ENCODE peak calls at places on chromosomes 7 and 10, in four cellular contexts. V is mesenchymal stem cell, H is trophoblast cell, K is H1. P is an unnamed sample.

GRCh38 chr7:138849701-138850100 is 51.7 kb upstream of the ATP6V0A4 start:
- DNase-seq in V (no peak), H (no peak), K (no peak), P (no peak)

GRCh38 chr7:101696-102376 is 90.5 kb upstream of the FAM20C start:
- DNase-seq in V (peak), H (peak), K (no peak), P (peak)

GRCh38 chr10:106189254-106189653 is 975.3 kb downstream of the SORCS1 start:
- DNase-seq in V (peak), H (no peak), K (peak), P (peak)

GRCh38 chr7:142356166-142356565 is 98.3 kb upstream of the PRSS58 start:
- DNase-seq in V (no peak), H (no peak), K (no peak), P (no peak)

GRCh38 chr7:42272793-42273665 is 36.0 kb upstream of the GLI3 start:
- DNase-seq in V (peak), H (peak), K (no peak), P (peak)

GRCh38 chr7:140924019-140924820 is 509 bp downstream of the BRAF start:
- DNase-seq in V (peak), H (peak), K (peak), P (peak)

GRCh38 chr10:1056326-1057105 is at the start of gene WDR37:
- DNase-seq in V (peak), H (peak), K (peak), P (peak)

GRCh38 chr10:102237711-102238252 is 3.5 kb downstream of the PITX3 start:
- DNase-seq in V (no peak), H (no peak), K (no peak), P (no peak)

GRCh38 chr7:143244321-143244720 is 18.9 kb upstream of the GSTK1 start:
- DNase-seq in V (no peak), H (no peak), K (no peak), P (no peak)

GRCh38 chr10:94075521-94075920 is 81.8 kb downstream of the PLCE1 start:
- DNase-seq in V (no peak), H (no peak), K (no peak), P (no peak)

GRCh38 chr10:108434818-108435217 is 1270.3 kb upstream of the SORCS1 start:
- DNase-seq in V (no peak), H (no peak), K (no peak), P (no peak)

GRCh38 chr10:24202181-24202570 is 6.8 kb upstream of the KIAA1217 start:
- DNase-seq in V (no peak), H (no peak), K (no peak), P (peak)

GRCh38 chr7:107659666-107660065 is 962 bp upstream of the SLC26A4 start:
- DNase-seq in V (peak), H (peak), K (no peak), P (no peak)

GRCh38 chr10:97538401-97538800 is 34.2 kb upstream of the ANKRD2 start:
- DNase-seq in V (peak), H (peak), K (no peak), P (no peak)

GRCh38 chr10:43372751-43373445 is 1.5 kb downstream of the FXYD4 start:
- DNase-seq in V (no peak), H (no peak), K (no peak), P (no peak)

GRCh38 chr10:4372601-4373000 is 453.4 kb upstream of the AKR1E2 start:
- DNase-seq in V (peak), H (no peak), K (no peak), P (no peak)

DNA sequence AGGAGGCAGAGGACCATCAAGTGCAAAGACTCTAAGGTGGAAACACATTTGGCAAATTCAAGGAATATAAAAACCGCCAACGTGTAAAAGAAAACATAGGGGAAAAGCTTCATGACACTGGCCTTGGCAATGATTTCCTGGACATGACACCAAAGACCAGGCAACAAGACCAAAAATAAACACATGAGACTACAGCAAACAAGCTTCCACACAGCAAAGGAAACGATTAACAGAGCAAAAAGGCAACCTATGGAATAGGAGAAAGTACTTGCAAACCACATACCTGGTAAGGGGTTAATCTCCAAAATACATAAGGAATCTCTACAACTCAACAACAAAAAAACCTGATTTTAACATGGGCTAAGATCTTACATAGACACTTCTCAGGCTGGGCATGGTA is 3.5 kb downstream of the GSTO1 start:
- DNase-seq in V (no peak), H (no peak), K (no peak), P (no peak)
- H2BK12ac ChIP-seq in V (no peak), H (no peak), K (no peak), P (no peak)

DNA sequence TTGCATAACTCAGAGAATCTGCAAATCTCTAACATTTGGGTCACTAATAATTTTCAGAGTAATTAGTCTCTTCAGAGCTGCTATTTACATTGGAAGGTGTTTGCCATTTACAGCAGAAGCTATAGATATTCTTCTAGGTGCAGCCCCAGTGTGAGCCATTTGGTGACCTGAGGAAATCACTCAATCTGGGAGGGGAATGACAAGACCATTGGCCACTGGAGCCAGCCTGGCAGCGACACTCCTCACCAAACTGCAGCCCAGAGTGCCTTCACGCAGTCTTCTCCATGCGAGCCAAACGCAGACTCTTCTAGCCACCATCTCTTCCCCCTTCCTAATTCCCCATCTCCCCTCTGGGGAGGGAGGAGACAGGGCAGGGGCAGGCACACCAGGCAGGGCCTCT is 482.8 kb upstream of the C7orf33 start:
- DNase-seq in V (no peak), H (no peak), K (no peak), P (no peak)
- H3K18ac ChIP-seq in V (no peak), H (no peak), K (no peak), P (no peak)

DNA sequence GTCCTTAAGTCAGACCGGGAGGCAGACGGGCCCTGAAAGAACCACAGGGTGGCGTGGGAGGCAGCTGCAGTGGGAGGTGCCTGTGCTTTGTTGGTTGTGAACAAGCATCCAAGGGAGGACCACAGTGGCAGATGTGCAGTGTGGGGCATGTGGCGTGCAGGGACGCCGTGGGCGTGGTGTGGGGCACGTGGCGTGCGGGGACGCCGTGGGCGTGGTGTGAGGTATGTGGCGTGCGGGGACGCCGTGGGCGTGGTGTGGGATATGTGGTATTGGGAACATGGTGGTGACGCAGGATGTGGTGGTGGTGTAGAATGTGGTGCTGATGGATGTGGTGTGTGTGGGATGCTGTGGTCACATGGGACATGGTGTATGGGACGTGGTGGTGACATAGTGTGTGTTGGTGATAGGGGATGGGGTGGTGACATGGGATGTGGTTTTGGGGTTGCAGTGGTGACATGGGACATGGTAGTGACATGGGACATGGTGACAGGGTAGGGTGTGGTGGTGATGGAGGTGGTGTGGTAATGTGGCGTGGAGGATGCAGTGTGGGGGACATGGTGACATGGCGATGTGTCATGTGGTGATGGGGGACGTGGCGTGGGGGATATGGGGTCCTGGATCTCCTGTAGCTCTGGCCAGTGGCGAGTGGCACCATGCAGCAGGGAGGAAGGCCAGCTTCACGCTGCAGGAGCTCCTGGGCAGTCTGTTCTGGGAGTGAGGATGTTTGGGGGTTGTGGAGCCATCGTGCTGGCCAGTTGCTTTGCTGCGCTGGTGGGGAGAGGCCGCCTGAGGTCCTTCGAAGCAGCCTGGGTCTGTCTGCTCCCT is 78.8 kb downstream of the INPP5A start:
- DNase-seq in V (no peak), H (no peak), K (no peak), P (no peak)
- H2BK12ac ChIP-seq in V (peak), H (no peak), K (no peak), P (no peak)

GRCh38 chr10:116486774-116487448 is 58.8 kb upstream of the PNLIP start:
- DNase-seq in V (no peak), H (no peak), K (no peak), P (no peak)
- H3K18ac ChIP-seq in V (no peak), H (no peak), K (no peak), P (no peak)